ENCODE peak calls at places on chromosome 19, in nine cellular contexts. X is lower lobe of right lung, P is transverse colon, L is choroid plexus epithelial cell, R is keratinocyte, T is AG09319, K is mammary epithelial cell, F is MM.1S, E is Peyer's patch. O is an unnamed sample.

GRCh38 chr19:50419022-50419579 is 363 bp downstream of the SPIB start:
- DNase-seq in F (no peak), X (no peak), R (no peak), P (no peak), T (no peak), K (no peak), L (no peak), E (no peak), O (no peak)

GRCh38 chr19:3983936-3984583 is 1.2 kb downstream of the EEF2 start:
- DNase-seq in E (peak), P (peak), R (peak), X (peak), T (no peak), K (peak), F (peak), L (peak), O (no peak)

GRCh38 chr19:6402834-6403608 is 10.1 kb upstream of the GTF2F1 start:
- DNase-seq in E (peak), L (peak), R (no peak), P (peak), K (no peak), X (no peak), T (no peak), F (no peak), O (peak)

GRCh38 chr19:5293607-5294089 is 47.0 kb downstream of the PTPRS start:
- DNase-seq in R (no peak), E (no peak), L (peak), F (no peak), X (no peak), K (no peak), T (peak), P (no peak), O (no peak)

GRCh38 chr19:7272856-7273578 is 21.2 kb downstream of the INSR start:
- DNase-seq in P (no peak), T (no peak), X (no peak), R (no peak), L (no peak), E (no peak), K (no peak), F (no peak), O (no peak)

GRCh38 chr19:12825259-12826131 is 8.9 kb downstream of the RTBDN start:
- DNase-seq in L (no peak), T (no peak), X (no peak), P (no peak), K (no peak), R (no peak), E (no peak), F (no peak), O (no peak)

GRCh38 chr19:7926021-7926726 is at the start of gene CTXN1:
- DNase-seq in X (peak), P (peak), R (no peak), F (peak), T (no peak), K (no peak), L (peak), E (peak), O (no peak)

GRCh38 chr19:13644648-13645047 is 119.7 kb upstream of the MRI1 start:
- DNase-seq in K (no peak), E (no peak), X (no peak), T (no peak), P (no peak), F (no peak), L (no peak), R (no peak), O (no peak)

GRCh38 chr19:30253581-30253996 is 118.6 kb upstream of the ZNF536 start:
- DNase-seq in X (no peak), K (no peak), E (no peak), T (no peak), F (no peak), P (no peak), R (no peak), L (no peak), O (no peak)

GRCh38 chr19:6325614-6326013 is 7.8 kb downstream of the ACER1 start:
- DNase-seq in F (no peak), R (no peak), X (no peak), T (no peak), P (no peak), L (no peak), K (no peak), E (no peak), O (no peak)

GRCh38 chr19:51071006-51071405 is 6.1 kb upstream of the KLK13 start:
- DNase-seq in X (no peak), F (no peak), P (no peak), L (no peak), T (no peak), E (no peak), R (no peak), K (peak), O (no peak)

GRCh38 chr19:18675779-18676178 is 7.7 kb upstream of the CRTC1 start:
- DNase-seq in P (no peak), T (no peak), R (no peak), K (no peak), L (peak), F (no peak), E (no peak), X (no peak), O (no peak)

GRCh38 chr19:16369664-16370576 is 45.3 kb downstream of the KLF2 start:
- DNase-seq in E (no peak), T (no peak), F (no peak), R (no peak), P (no peak), X (peak), L (no peak), K (no peak), O (no peak)

GRCh38 chr19:29467824-29468401 is 57.9 kb upstream of the VSTM2B start:
- DNase-seq in X (no peak), F (peak), L (peak), K (peak), T (no peak), R (no peak), P (no peak), E (no peak), O (no peak)

GRCh38 chr19:12913871-12914690 is 5.0 kb downstream of the SYCE2 start:
- DNase-seq in X (no peak), R (no peak), K (no peak), T (no peak), L (peak), F (peak), E (peak), P (peak), O (no peak)

GRCh38 chr19:13974073-13974472 is 21.8 kb downstream of the DCAF15 start:
- DNase-seq in L (peak), E (peak), R (peak), T (no peak), F (no peak), K (peak), X (no peak), P (no peak), O (no peak)

GRCh38 chr19:35731353-35731752 is 10.9 kb downstream of the IGFLR1 start:
- DNase-seq in T (no peak), L (no peak), E (no peak), R (no peak), P (no peak), K (peak), X (no peak), F (no peak), O (no peak)

GRCh38 chr19:6065685-6066365 is 44.5 kb downstream of the RFX2 start:
- DNase-seq in F (no peak), P (peak), E (peak), K (no peak), X (peak), L (no peak), R (no peak), T (no peak), O (no peak)

GRCh38 chr19:38839816-38840582 is 8.4 kb upstream of the ECH1 start:
- DNase-seq in L (no peak), F (no peak), K (peak), R (no peak), T (no peak), E (no peak), X (no peak), P (no peak), O (no peak)

GRCh38 chr19:41930926-41931592 is 2.8 kb upstream of the ERFL start:
- DNase-seq in T (no peak), P (no peak), X (no peak), R (no peak), L (no peak), F (no peak), E (no peak), K (no peak), O (no peak)

GRCh38 chr19:5445667-5446066 is 9.6 kb upstream of the ZNRF4 start:
- DNase-seq in F (no peak), K (peak), E (no peak), R (no peak), L (no peak), T (no peak), X (no peak), P (no peak), O (no peak)

GRCh38 chr19:14112051-14112808 is 5.3 kb downstream of the PRKACA start:
- DNase-seq in X (no peak), L (no peak), E (no peak), F (no peak), P (no peak), T (no peak), R (no peak), K (no peak), O (no peak)

GRCh38 chr19:41785653-41786052 is 10.7 kb upstream of the CEACAM3 start:
- DNase-seq in T (peak), K (peak), X (peak), E (peak), P (peak), R (no peak), F (peak), L (peak), O (peak)

GRCh38 chr19:45613926-45614725 is 12.1 kb upstream of the GPR4 start:
- DNase-seq in E (peak), F (peak), L (peak), K (peak), P (peak), R (peak), T (peak), X (no peak), O (peak)

GRCh38 chr19:41218615-41219507 is at the start of gene AXL:
- DNase-seq in P (peak), F (no peak), R (peak), L (peak), T (peak), X (peak), K (peak), E (peak), O (peak)

GRCh38 chr19:45784096-45784495 is 1.8 kb upstream of the DMPK start:
- DNase-seq in F (no peak), P (no peak), L (no peak), K (no peak), E (no peak), T (no peak), X (no peak), R (no peak), O (no peak)

DNA sequence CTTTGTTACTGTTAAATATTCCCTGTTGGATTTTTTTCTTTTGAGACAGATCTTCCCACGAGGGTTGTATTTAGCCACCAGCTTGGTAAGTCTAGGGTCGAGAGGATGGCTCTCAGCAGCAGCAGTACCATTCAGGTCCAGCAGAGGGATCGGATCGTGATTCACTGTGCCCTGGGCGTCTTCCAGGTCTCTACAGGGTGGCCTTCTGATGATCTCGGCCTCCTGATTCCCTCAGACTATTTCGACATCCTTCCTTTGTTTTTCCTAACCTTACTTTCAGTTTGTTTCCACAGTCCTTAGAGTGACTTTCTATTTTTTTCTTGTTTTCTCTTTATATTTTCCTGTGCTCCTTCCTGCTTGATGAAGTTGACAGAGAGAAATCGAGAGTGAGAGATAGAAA is 1436.9 kb downstream of the UQCRFS1 start:
- DNase-seq in T (no peak), P (no peak), L (peak), F (no peak), K (peak), R (no peak), E (no peak), X (no peak), O (peak)
- TF ChIP-seq CTCF in T (no peak), P (peak), L (peak), F (peak), K (peak), R (no peak), E (no peak), X (no peak), O (peak)

GRCh38 chr19:53871448-53871847 is 3.8 kb downstream of the MYADM start:
- DNase-seq in X (no peak), R (no peak), F (no peak), T (no peak), K (no peak), P (no peak), E (no peak), L (no peak), O (no peak)

GRCh38 chr19:53867225-53868090 is at the start of gene MYADM:
- DNase-seq in E (peak), T (peak), L (peak), R (peak), P (peak), K (peak), F (no peak), X (peak), O (peak)

GRCh38 chr19:53868091-53868891 is 608 bp downstream of the MYADM start:
- DNase-seq in K (peak), F (no peak), L (peak), T (no peak), R (no peak), P (peak), E (peak), X (peak), O (peak)

GRCh38 chr19:53870485-53870844 is 2.8 kb downstream of the MYADM start:
- DNase-seq in T (no peak), F (no peak), R (no peak), K (no peak), E (peak), P (peak), L (no peak), X (peak), O (no peak)

DNA sequence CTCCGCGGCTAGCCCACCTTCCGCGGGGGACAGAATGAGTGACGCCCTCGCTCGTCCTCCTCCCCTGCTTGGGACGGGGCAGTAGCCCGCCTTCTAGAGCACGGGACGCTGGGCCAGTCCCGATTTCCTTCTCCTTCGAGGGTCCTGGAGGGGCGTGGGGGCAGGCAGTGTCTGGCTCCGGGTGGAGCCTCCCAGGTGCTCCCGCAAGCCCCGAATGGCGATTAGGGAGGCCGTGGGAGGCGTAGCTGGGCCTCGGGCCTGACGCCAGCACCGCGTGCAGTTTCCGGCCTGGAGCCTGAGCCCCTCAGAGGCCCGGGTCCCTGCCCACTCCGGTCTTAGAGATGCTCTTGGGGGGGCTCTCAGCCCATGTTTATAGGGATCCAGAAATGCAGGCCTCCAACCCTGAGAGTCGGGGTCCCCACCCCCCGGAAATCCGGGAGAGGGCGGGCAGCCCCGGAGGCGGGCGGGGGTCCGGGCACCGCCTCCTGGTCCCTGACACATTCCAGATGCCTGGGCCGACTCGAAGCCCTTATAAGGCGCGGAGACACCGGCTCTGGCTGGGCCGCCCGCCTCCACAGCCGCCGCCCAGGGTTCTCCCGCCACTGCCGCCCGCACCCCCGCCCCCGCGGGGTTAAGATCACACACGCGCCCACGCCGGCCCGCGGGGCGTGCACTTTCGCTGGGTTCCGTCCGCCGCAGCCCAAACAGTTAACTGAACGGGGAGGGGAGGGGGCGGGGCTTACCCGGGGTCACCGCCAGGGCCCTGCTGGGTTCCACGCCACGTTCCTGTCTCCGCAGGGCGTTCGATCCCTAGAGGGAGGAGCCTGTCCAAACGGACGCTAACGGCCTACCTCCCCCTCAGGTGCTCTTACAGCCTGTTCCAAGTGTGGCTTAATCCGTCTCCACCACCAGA is 1.5 kb downstream of the MYADM start:
- DNase-seq in E (peak), F (no peak), R (no peak), K (peak), P (peak), L (peak), X (peak), T (peak), O (peak)
- TF ChIP-seq CTCF in E (peak), F (no peak), R (no peak), K (no peak), P (peak), L (peak), X (no peak), T (no peak), O (peak)

DNA sequence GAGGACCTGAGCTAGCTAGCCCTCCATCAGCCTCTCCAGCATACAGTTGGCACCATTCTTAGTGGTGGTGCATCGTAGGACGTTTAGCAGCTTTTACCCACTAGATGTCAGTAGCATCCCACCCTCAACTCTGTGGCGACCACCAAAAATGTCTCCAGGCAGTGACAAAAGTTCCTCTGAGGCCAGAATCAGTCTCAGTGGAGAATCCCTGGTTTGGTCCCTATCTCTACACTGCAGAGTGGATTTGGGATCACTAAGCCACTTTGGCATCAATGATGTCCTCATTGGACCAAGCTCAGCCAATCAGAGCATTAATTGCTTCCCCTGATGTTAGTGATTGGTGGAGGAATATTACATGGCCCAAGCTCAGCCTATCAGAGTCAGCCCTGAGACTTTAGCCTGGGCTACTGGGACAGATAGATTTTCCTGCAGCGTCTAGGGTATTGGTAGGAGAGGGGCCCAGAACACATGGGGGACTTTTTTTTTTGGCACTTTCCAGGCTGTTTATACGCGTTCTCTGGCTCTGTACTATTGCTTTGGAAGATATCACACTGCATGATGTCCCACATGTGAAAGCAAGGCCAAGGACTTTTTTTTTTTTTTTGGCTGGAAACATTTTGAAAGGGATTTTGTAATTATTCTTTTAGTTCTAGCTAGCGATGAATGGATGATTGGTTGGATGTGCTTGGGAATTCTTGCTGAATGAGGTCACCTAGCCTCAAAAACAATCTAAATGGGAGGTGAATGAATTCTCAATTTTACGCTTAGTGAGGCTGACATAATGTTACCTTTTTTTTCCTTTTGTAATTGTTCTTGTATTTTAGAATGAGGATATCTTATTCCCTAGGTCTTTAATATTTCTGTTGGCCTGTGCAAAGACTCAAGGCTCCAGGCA is 7.0 kb downstream of the TMEM221 start:
- DNase-seq in F (no peak), R (no peak), L (peak), E (no peak), X (no peak), K (peak), T (no peak), P (no peak), O (no peak)
- TF ChIP-seq CTCF in F (peak), R (peak), L (peak), E (peak), X (peak), K (peak), T (peak), P (peak), O (peak)

DNA sequence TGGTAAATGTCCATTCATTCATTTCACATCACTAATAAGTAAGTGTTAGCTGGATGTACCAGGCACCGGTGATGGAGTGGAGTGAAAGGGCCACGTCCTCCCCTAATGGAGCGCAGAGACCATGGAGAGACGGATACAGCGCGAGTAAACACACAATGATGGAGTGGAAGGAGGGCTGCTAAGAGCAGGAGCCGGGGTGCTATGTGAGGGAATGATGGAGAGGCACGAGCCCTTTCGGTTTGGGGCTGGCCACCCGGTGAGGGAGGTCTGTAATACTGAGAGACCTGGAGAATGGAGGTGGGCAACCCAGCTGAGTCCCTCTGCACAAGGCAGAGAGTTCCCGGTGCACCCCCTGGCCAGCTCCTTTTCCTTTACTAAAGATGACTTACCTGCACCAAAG is 53.7 kb downstream of the PEPD start:
- DNase-seq in X (peak), R (no peak), T (no peak), L (no peak), P (no peak), F (no peak), E (peak), K (no peak), O (no peak)
- TF ChIP-seq CTCF in X (no peak), R (no peak), T (no peak), L (no peak), P (no peak), F (no peak), E (no peak), K (no peak), O (no peak)

GRCh38 chr19:2625434-2625833 is 77.1 kb downstream of the GNG7 start:
- DNase-seq in P (peak), R (no peak), K (no peak), L (no peak), E (peak), F (no peak), T (no peak), X (peak), O (no peak)

GRCh38 chr19:2623743-2624142 is 78.8 kb downstream of the GNG7 start:
- DNase-seq in R (no peak), T (no peak), F (no peak), X (no peak), K (no peak), L (no peak), E (peak), P (no peak), O (no peak)

GRCh38 chr19:2627855-2628254 is 74.6 kb downstream of the GNG7 start:
- DNase-seq in F (no peak), T (no peak), R (no peak), X (no peak), P (no peak), E (no peak), L (no peak), K (peak), O (peak)

GRCh38 chr19:2627319-2627829 is 75.1 kb downstream of the GNG7 start:
- DNase-seq in T (peak), E (peak), X (peak), P (peak), F (peak), R (peak), L (peak), K (peak), O (peak)

DNA sequence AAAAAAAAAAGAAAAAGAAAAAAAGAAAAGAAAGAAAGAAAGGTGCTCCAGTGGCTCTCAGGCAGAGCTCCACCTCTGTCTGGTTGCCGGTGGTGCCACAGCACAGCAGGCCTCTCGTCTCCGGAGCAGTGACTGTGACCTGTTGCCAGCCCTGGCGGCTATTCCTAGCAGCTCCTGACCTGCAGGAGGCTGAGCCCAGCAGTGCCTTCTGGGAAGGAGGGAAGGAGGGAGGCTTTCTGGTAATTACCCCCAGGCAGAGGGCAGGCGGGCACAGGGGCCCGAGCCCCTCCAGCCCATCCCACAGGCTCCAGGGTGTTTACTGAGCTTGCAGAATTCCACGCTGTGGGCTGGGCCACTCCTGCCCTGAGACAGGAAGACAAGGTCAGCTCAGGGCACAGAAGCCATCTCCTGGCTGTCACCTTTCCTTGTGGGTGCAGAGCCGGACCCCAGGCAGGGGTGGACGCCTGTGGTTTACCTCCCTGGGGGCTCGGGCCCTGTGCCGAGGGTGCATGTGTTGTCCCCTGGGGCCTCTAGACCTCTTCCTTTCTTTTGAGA is 77.9 kb downstream of the GNG7 start:
- DNase-seq in T (no peak), L (no peak), K (no peak), E (peak), P (no peak), X (peak), F (no peak), R (no peak), O (no peak)
- TF ChIP-seq CTCF in T (no peak), L (peak), K (peak), E (no peak), P (no peak), X (peak), F (no peak), R (no peak), O (peak)

O was measured in brain microvascular endothelial cell.